ENCODE peak calls at places on chromosome 1, in seven cellular contexts. I is adrenal gland, X is body of pancreas, Y is lower leg skin, H is tibial nerve, Z is endothelial cell of umbilical vein, E is transverse colon. B is an unnamed sample.

GRCh38 chr1:17892851-17893250 is 137.7 kb downstream of the ACTL8 start:
- DNase-seq in I (no peak), X (no peak), Y (peak), H (no peak), Z (no peak), E (no peak), B (no peak)

GRCh38 chr1:55781944-55782482 is 566.8 kb upstream of the USP24 start:
- DNase-seq in I (peak), X (peak), Y (no peak), H (no peak), Z (no peak), E (peak), B (no peak)

GRCh38 chr1:239922778-239923522 is 168.7 kb upstream of the FMN2 start:
- DNase-seq in I (no peak), X (no peak), Y (no peak), H (no peak), Z (no peak), E (no peak), B (no peak)

GRCh38 chr1:221039616-221040015 is 160.4 kb downstream of the HLX start:
- DNase-seq in I (no peak), X (no peak), Y (no peak), H (no peak), Z (peak), E (no peak), B (no peak)

GRCh38 chr1:202935863-202936262 is 8.8 kb upstream of the KLHL12 start:
- DNase-seq in I (no peak), X (no peak), Y (no peak), H (no peak), Z (no peak), E (no peak), B (no peak)

GRCh38 chr1:28602536-28603439 is 10.7 kb downstream of the RAB42 start:
- DNase-seq in I (peak), X (peak), Y (no peak), H (peak), Z (peak), E (peak), B (peak)

GRCh38 chr1:186536272-186536905 is 75.5 kb upstream of the PDC start:
- DNase-seq in I (no peak), X (no peak), Y (no peak), H (no peak), Z (no peak), E (no peak), B (no peak)

GRCh38 chr1:227583354-227583753 is 20.0 kb downstream of the ZNF678 start:
- DNase-seq in I (no peak), X (no peak), Y (no peak), H (no peak), Z (no peak), E (no peak), B (no peak)

GRCh38 chr1:18144921-18145699 is 37.5 kb downstream of the IGSF21 start:
- DNase-seq in I (peak), X (no peak), Y (no peak), H (no peak), Z (no peak), E (peak), B (no peak)

GRCh38 chr1:116359060-116359830 is 13.8 kb upstream of the ATP1A1 start:
- DNase-seq in I (no peak), X (no peak), Y (no peak), H (no peak), Z (peak), E (no peak), B (no peak)

GRCh38 chr1:29676496-29676895 is 440.2 kb downstream of the PTPRU start:
- DNase-seq in I (no peak), X (no peak), Y (peak), H (peak), Z (no peak), E (no peak), B (no peak)

GRCh38 chr1:206836111-206836510 is 29.3 kb upstream of the IL20 start:
- DNase-seq in I (no peak), X (no peak), Y (no peak), H (no peak), Z (no peak), E (no peak), B (no peak)

GRCh38 chr1:206834217-206834616 is 31.2 kb upstream of the IL20 start:
- DNase-seq in I (no peak), X (no peak), Y (no peak), H (no peak), Z (no peak), E (no peak), B (no peak)

GRCh38 chr1:206833741-206834140 is 31.7 kb upstream of the IL20 start:
- DNase-seq in I (no peak), X (no peak), Y (no peak), H (no peak), Z (no peak), E (peak), B (no peak)

GRCh38 chr1:206834711-206835110 is 30.7 kb upstream of the IL20 start:
- DNase-seq in I (no peak), X (no peak), Y (no peak), H (peak), Z (no peak), E (no peak), B (peak)

GRCh38 chr1:206835186-206835585 is 30.2 kb upstream of the IL20 start:
- DNase-seq in I (no peak), X (no peak), Y (no peak), H (no peak), Z (no peak), E (no peak), B (no peak)
- TF ChIP-seq POLR2A in I (no peak), X (no peak), Y (no peak), H (no peak), Z (no peak), E (no peak), B (no peak)

DNA sequence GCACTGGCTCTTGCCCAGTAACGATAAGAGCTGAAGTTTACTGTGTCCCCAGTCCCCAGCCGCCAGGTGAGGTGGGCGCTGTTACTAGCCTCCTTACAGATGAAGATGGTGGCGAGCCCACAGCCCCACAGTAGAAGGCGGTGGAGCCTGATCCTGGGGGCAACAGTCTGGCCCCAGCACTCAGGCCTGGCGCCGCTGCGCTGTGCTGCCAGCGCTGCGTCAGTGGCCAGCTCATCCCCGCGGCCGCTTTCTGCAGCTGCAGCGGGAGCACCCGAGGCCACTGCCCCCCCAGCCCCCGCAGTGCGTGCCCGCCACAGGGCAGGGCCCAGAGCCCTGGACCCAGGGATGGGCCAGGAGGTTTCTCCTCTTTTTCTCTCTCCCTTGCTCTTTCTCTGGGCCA is 13.3 kb downstream of the H6PD start:
- DNase-seq in I (peak), X (no peak), Y (no peak), H (no peak), Z (no peak), E (no peak), B (no peak)
- TF ChIP-seq POLR2A in I (peak), X (no peak), Y (no peak), H (no peak), Z (no peak), E (no peak), B (no peak)

DNA sequence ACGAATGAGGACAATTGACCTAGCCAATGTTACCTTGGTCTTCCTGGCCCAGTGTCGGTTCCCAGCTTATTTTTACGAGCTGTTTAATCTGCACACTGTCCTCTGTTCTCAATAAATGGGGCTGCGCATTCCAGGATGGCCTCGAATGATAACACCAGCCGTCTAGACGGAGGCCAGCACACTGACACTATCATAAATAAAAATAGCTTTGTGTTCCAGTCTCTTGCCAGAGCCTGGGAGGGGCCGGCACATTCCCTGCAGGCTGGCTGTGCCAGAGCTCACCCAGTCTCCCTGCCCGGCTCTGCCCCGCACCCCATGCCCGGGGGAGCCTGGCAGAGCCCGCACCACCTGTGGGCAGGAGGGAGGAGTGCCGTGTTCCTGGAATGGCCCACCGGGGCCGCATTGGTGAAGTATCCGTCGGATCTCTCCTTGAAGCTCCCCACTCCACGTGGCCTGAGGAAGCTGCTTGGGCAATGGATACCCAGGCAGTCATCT is 92.1 kb downstream of the SPSB1 start:
- DNase-seq in I (peak), X (no peak), Y (no peak), H (no peak), Z (peak), E (peak), B (peak)
- TF ChIP-seq POLR2A in I (peak), X (no peak), Y (no peak), H (no peak), Z (no peak), E (no peak), B (no peak)

GRCh38 chr1:40531381-40532061 is at the start of gene ZNF684:
- DNase-seq in I (peak), X (peak), Y (peak), H (peak), Z (peak), E (peak), B (peak)
- TF ChIP-seq POLR2A in I (peak), X (peak), Y (no peak), H (peak), Z (no peak), E (peak), B (no peak)

GRCh38 chr1:12495725-12496124 is 122.3 kb downstream of the DHRS3 start:
- DNase-seq in I (no peak), X (peak), Y (no peak), H (no peak), Z (no peak), E (no peak), B (peak)
- TF ChIP-seq POLR2A in I (no peak), X (no peak), Y (no peak), H (no peak), Z (no peak), E (no peak), B (no peak)

GRCh38 chr1:208089971-208090755 is 154.0 kb downstream of the PLXNA2 start:
- DNase-seq in I (peak), X (no peak), Y (no peak), H (no peak), Z (no peak), E (no peak), B (peak)

GRCh38 chr1:208093046-208093445 is 151.1 kb downstream of the PLXNA2 start:
- DNase-seq in I (no peak), X (no peak), Y (no peak), H (no peak), Z (no peak), E (no peak), B (no peak)

GRCh38 chr1:208088319-208088718 is 155.9 kb downstream of the PLXNA2 start:
- DNase-seq in I (no peak), X (no peak), Y (no peak), H (no peak), Z (no peak), E (no peak), B (no peak)

GRCh38 chr1:208089151-208089550 is 155.0 kb downstream of the PLXNA2 start:
- DNase-seq in I (no peak), X (no peak), Y (no peak), H (no peak), Z (no peak), E (no peak), B (peak)

GRCh38 chr1:208090776-208091291 is 153.3 kb downstream of the PLXNA2 start:
- DNase-seq in I (no peak), X (no peak), Y (no peak), H (no peak), Z (no peak), E (no peak), B (no peak)
- TF ChIP-seq POLR2A in I (no peak), X (no peak), Y (no peak), H (no peak), Z (no peak), E (no peak), B (no peak)

GRCh38 chr1:67815303-67816095 is 17.8 kb downstream of the GNG12 start:
- DNase-seq in I (no peak), X (no peak), Y (no peak), H (no peak), Z (no peak), E (peak), B (no peak)
- TF ChIP-seq POLR2A in I (no peak), X (no peak), Y (no peak), H (no peak), Z (no peak), E (peak), B (no peak)

GRCh38 chr1:38154089-38154470 is 107.5 kb upstream of the POU3F1 start:
- DNase-seq in I (no peak), X (no peak), Y (no peak), H (no peak), Z (no peak), E (no peak), B (no peak)
- TF ChIP-seq POLR2A in I (no peak), X (no peak), Y (no peak), H (no peak), Z (no peak), E (no peak), B (no peak)

GRCh38 chr1:180043785-180044184 is 89.2 kb downstream of the CEP350 start:
- DNase-seq in I (no peak), X (no peak), Y (no peak), H (no peak), Z (no peak), E (no peak), B (no peak)

GRCh38 chr1:180041587-180041986 is 87.0 kb downstream of the CEP350 start:
- DNase-seq in I (no peak), X (no peak), Y (no peak), H (no peak), Z (no peak), E (no peak), B (no peak)

GRCh38 chr1:180042994-180043622 is 88.5 kb downstream of the CEP350 start:
- DNase-seq in I (no peak), X (no peak), Y (no peak), H (no peak), Z (peak), E (no peak), B (no peak)

DNA sequence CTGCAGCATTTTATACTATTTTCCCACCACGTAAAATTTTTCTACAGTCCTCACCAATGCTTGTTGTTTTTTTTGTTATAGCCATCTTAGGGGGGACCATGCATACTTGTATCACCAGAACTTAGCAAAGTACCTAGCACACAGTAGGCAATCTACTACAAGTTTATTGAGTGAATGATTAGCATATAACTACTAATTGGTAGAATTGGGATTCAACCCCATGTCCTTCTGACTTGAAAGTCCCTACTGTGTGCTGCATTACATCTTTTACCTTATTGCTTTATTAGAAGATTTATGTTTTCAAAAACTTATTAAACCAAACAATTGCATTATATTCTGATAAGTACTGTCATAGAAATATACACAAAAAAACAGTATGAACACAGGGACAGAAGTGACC is 92.1 kb downstream of the CEP350 start:
- DNase-seq in I (no peak), X (no peak), Y (no peak), H (no peak), Z (no peak), E (no peak), B (no peak)
- TF ChIP-seq POLR2A in I (no peak), X (no peak), Y (no peak), H (no peak), Z (no peak), E (no peak), B (no peak)

GRCh38 chr1:235369802-235370201 is 2.6 kb downstream of the TBCE start:
- DNase-seq in I (no peak), X (no peak), Y (no peak), H (no peak), Z (no peak), E (no peak), B (no peak)

GRCh38 chr1:235368428-235368827 is 1.2 kb downstream of the TBCE start:
- DNase-seq in I (no peak), X (no peak), Y (no peak), H (no peak), Z (no peak), E (no peak), B (no peak)

GRCh38 chr1:235366286-235366685 is 941 bp upstream of the TBCE start:
- DNase-seq in I (no peak), X (no peak), Y (no peak), H (no peak), Z (no peak), E (no peak), B (no peak)

GRCh38 chr1:235367000-235367908 is at the start of gene TBCE:
- DNase-seq in I (peak), X (peak), Y (peak), H (peak), Z (peak), E (peak), B (peak)
- TF ChIP-seq POLR2A in I (peak), X (peak), Y (no peak), H (peak), Z (peak), E (peak), B (peak)